ENCODE peak calls at places on chromosomes 6 and 20, in eight cellular contexts. U is OCI-LY7, E is A549, X is A673, V is brain microvascular endothelial cell, O is thyroid gland, M is prostate gland, D is heart left ventricle. Z is an unnamed sample.

GRCh38 chr6:13708679-13709261 is 2.9 kb downstream of the RANBP9 start:
- DNase-seq in U (peak), E (no peak), X (no peak), V (no peak), O (no peak), M (no peak), D (no peak), Z (no peak)

GRCh38 chr6:150195996-150196417 is 53.2 kb downstream of the PPP1R14C start:
- DNase-seq in U (no peak), E (no peak), X (no peak), V (no peak), O (no peak), M (no peak), D (no peak), Z (no peak)

GRCh38 chr6:47698342-47698787 is at the start of gene ADGRF4:
- DNase-seq in U (no peak), E (peak), X (no peak), V (peak), O (no peak), M (peak), D (no peak), Z (no peak)

GRCh38 chr20:58713801-58714339 is 21.3 kb downstream of the NPEPL1 start:
- DNase-seq in U (no peak), E (no peak), X (no peak), V (no peak), O (no peak), M (peak), D (no peak), Z (no peak)

GRCh38 chr6:118931436-118931835 is 3.5 kb downstream of the MCM9 start:
- DNase-seq in U (no peak), E (no peak), X (no peak), V (no peak), O (no peak), M (no peak), D (no peak), Z (no peak)

GRCh38 chr6:155301867-155302266 is 12.4 kb downstream of the TFB1M start:
- DNase-seq in U (no peak), E (no peak), X (peak), V (peak), O (no peak), M (no peak), D (no peak), Z (no peak)

GRCh38 chr6:10800810-10801209 is 37.5 kb downstream of the MAK start:
- DNase-seq in U (no peak), E (peak), X (no peak), V (peak), O (no peak), M (no peak), D (no peak), Z (no peak)

GRCh38 chr20:36106606-36107005 is 47.9 kb upstream of the EPB41L1 start:
- DNase-seq in U (no peak), E (no peak), X (no peak), V (no peak), O (peak), M (no peak), D (no peak), Z (no peak)

GRCh38 chr6:13517116-13517515 is 29.7 kb upstream of the GFOD1 start:
- DNase-seq in U (no peak), E (no peak), X (no peak), V (no peak), O (no peak), M (no peak), D (no peak), Z (no peak)

GRCh38 chr20:32522525-32522774 is 62.7 kb downstream of the NOL4L start:
- DNase-seq in U (no peak), E (no peak), X (no peak), V (no peak), O (no peak), M (no peak), D (no peak), Z (no peak)

GRCh38 chr6:80003841-80004198 is 629 bp upstream of the TTK start:
- DNase-seq in U (no peak), E (no peak), X (no peak), V (no peak), O (peak), M (peak), D (peak), Z (no peak)

GRCh38 chr6:33702345-33702977 is 9.0 kb downstream of the UQCC2 start:
- DNase-seq in U (peak), E (peak), X (peak), V (peak), O (peak), M (no peak), D (no peak), Z (no peak)

GRCh38 chr6:108561742-108562502 is 1.2 kb downstream of the FOXO3 start:
- DNase-seq in U (no peak), E (no peak), X (peak), V (no peak), O (peak), M (peak), D (peak), Z (no peak)

GRCh38 chr6:133017581-133017980 is 203.2 kb downstream of the RPS12 start:
- DNase-seq in U (no peak), E (no peak), X (no peak), V (no peak), O (no peak), M (no peak), D (no peak), Z (no peak)

GRCh38 chr6:9360881-9361280 is 925.5 kb upstream of the SLC35B3 start:
- DNase-seq in U (no peak), E (no peak), X (no peak), V (no peak), O (no peak), M (no peak), D (no peak), Z (no peak)

GRCh38 chr6:123715243-123715863 is 78.6 kb upstream of the TRDN start:
- DNase-seq in U (peak), E (peak), X (no peak), V (no peak), O (no peak), M (peak), D (no peak), Z (no peak)

GRCh38 chr6:157552171-157552747 is 171.3 kb downstream of the ZDHHC14 start:
- DNase-seq in U (no peak), E (no peak), X (no peak), V (no peak), O (no peak), M (no peak), D (no peak), Z (no peak)

GRCh38 chr6:160111812-160112211 is 9.8 kb upstream of the SLC22A1 start:
- DNase-seq in U (no peak), E (no peak), X (no peak), V (no peak), O (no peak), M (no peak), D (no peak), Z (no peak)

GRCh38 chr20:24775966-24776365 is 173.1 kb upstream of the CST7 start:
- DNase-seq in U (no peak), E (no peak), X (no peak), V (no peak), O (no peak), M (no peak), D (no peak), Z (no peak)

GRCh38 chr20:46507760-46508407 is 5.5 kb downstream of the ZNF334 start:
- DNase-seq in U (no peak), E (no peak), X (no peak), V (no peak), O (no peak), M (no peak), D (no peak), Z (no peak)

GRCh38 chr20:25299801-25300200 is 51.9 kb downstream of the PYGB start:
- DNase-seq in U (no peak), E (no peak), X (no peak), V (peak), O (no peak), M (no peak), D (no peak), Z (no peak)

GRCh38 chr6:33073431-33073871 is at the start of gene HLA-DPA1:
- DNase-seq in U (peak), E (peak), X (no peak), V (no peak), O (peak), M (no peak), D (peak), Z (no peak)

GRCh38 chr6:37763413-37763812 is 56.1 kb upstream of the ZFAND3 start:
- DNase-seq in U (no peak), E (no peak), X (no peak), V (no peak), O (no peak), M (no peak), D (no peak), Z (no peak)

GRCh38 chr6:158086706-158087518 is 81.2 kb downstream of the SERAC1 start:
- DNase-seq in U (no peak), E (no peak), X (no peak), V (peak), O (peak), M (no peak), D (peak), Z (no peak)

GRCh38 chr20:45822863-45823262 is 4.2 kb downstream of the TNNC2 start:
- DNase-seq in U (no peak), E (no peak), X (peak), V (no peak), O (peak), M (peak), D (no peak), Z (no peak)

GRCh38 chr6:140393665-140394064 is 1019.2 kb upstream of the CITED2 start:
- DNase-seq in U (no peak), E (no peak), X (peak), V (no peak), O (no peak), M (no peak), D (no peak), Z (no peak)

GRCh38 chr20:2873747-2874041 is 413 bp downstream of the PTPRA start:
- DNase-seq in U (peak), E (no peak), X (peak), V (no peak), O (peak), M (peak), D (peak), Z (no peak)

GRCh38 chr6:7341989-7342742 is 29.2 kb upstream of the SSR1 start:
- DNase-seq in U (no peak), E (no peak), X (peak), V (no peak), O (no peak), M (no peak), D (no peak), Z (no peak)

GRCh38 chr6:85569323-85569722 is 24.3 kb downstream of the SNX14 start:
- DNase-seq in U (no peak), E (no peak), X (peak), V (no peak), O (no peak), M (no peak), D (no peak), Z (no peak)

GRCh38 chr6:64680446-64680845 is 1026.6 kb downstream of the EYS start:
- DNase-seq in U (no peak), E (no peak), X (no peak), V (peak), O (no peak), M (no peak), D (no peak), Z (no peak)
- H3K27ac ChIP-seq in U (no peak), E (no peak), X (no peak), V (peak), O (no peak), M (no peak), D (no peak), Z (no peak)

GRCh38 chr20:18267815-18268214 is 20.5 kb upstream of the ZNF133 start:
- DNase-seq in U (no peak), E (no peak), X (peak), V (no peak), O (no peak), M (no peak), D (no peak), Z (no peak)

GRCh38 chr20:18271160-18271559 is 17.2 kb upstream of the ZNF133 start:
- DNase-seq in U (no peak), E (no peak), X (no peak), V (no peak), O (no peak), M (no peak), D (no peak), Z (no peak)

GRCh38 chr20:18276821-18277220 is 11.5 kb upstream of the ZNF133 start:
- DNase-seq in U (peak), E (peak), X (peak), V (peak), O (peak), M (peak), D (peak), Z (no peak)

GRCh38 chr20:18273738-18274137 is 14.6 kb upstream of the ZNF133 start:
- DNase-seq in U (no peak), E (no peak), X (no peak), V (no peak), O (no peak), M (no peak), D (no peak), Z (no peak)

DNA sequence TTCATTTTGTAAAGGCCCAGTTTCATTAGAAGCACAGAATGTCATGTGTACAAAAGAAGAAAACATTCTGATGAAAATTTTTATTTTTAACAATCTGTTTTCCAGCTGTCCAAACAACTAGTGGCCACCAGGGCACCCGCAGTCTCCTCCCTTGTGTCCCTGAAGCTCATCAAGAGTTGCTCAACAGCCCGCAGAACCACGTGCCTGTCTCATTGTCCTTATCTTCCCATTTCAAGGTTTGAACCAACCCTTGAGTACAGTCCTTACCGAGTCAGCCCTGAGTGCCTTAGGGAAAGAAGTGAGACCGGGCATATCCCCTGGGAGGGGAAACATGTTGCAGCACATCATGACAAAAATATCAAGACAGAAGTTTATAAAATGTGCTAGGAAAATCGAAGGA is 15.9 kb upstream of the ZNF133 start:
- DNase-seq in U (no peak), E (peak), X (peak), V (peak), O (no peak), M (no peak), D (peak), Z (no peak)
- TF ChIP-seq CTCF in U (no peak), E (no peak), X (no peak), V (peak), O (no peak), M (no peak), D (no peak), Z (no peak)

GRCh38 chr20:44034451-44034850 is 119.8 kb downstream of the TOX2 start:
- DNase-seq in U (no peak), E (no peak), X (no peak), V (no peak), O (no peak), M (no peak), D (no peak), Z (no peak)
- H3K4me3 ChIP-seq in U (no peak), E (no peak), X (no peak), V (no peak), O (no peak), M (no peak), D (no peak), Z (no peak)

DNA sequence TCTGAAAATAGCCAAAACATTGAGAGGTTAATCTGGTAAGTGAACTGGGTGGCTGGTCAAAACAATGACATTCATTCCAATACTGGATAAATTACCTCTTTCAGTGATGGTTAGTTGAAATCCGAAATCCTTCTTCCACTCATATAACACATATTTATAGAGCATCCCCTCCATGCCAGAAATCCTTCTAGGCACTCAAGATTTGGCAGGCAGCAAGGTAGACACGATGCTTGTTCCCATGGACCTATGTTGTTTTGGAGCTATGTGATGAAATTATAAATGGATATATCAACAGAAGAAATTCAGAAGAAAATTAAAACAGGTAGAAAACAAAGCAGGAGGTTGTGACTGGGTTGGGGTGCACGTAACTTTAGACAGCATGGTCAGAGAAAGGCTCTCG is 26.3 kb upstream of the SNRPB2 start:
- DNase-seq in U (no peak), E (no peak), X (no peak), V (no peak), O (no peak), M (no peak), D (no peak), Z (no peak)
- H3K27ac ChIP-seq in U (no peak), E (no peak), X (no peak), V (no peak), O (no peak), M (no peak), D (no peak), Z (no peak)

GRCh38 chr6:35090734-35091133 is 50.4 kb downstream of the TCP11 start:
- DNase-seq in U (no peak), E (no peak), X (no peak), V (no peak), O (no peak), M (no peak), D (no peak), Z (no peak)

GRCh38 chr6:35093118-35093445 is 48.1 kb downstream of the TCP11 start:
- DNase-seq in U (no peak), E (no peak), X (no peak), V (no peak), O (no peak), M (no peak), D (no peak), Z (no peak)

GRCh38 chr6:35092362-35093117 is 48.6 kb downstream of the TCP11 start:
- DNase-seq in U (no peak), E (no peak), X (no peak), V (peak), O (no peak), M (no peak), D (no peak), Z (no peak)

GRCh38 chr6:35089935-35090505 is 51.1 kb downstream of the TCP11 start:
- DNase-seq in U (no peak), E (no peak), X (no peak), V (peak), O (no peak), M (no peak), D (no peak), Z (no peak)

GRCh38 chr6:35091353-35092083 is 49.6 kb downstream of the TCP11 start:
- DNase-seq in U (no peak), E (no peak), X (no peak), V (no peak), O (no peak), M (no peak), D (no peak), Z (no peak)
- TF ChIP-seq CTCF in U (no peak), E (no peak), X (no peak), V (no peak), O (no peak), M (no peak), D (no peak), Z (no peak)

GRCh38 chr6:144400321-144400720 is 115.2 kb downstream of the UTRN start:
- DNase-seq in U (no peak), E (no peak), X (no peak), V (no peak), O (no peak), M (no peak), D (no peak), Z (no peak)

GRCh38 chr6:144395014-144395413 is 109.9 kb downstream of the UTRN start:
- DNase-seq in U (no peak), E (no peak), X (no peak), V (no peak), O (no peak), M (no peak), D (no peak), Z (no peak)

GRCh38 chr6:144394209-144394608 is 109.1 kb downstream of the UTRN start:
- DNase-seq in U (no peak), E (no peak), X (no peak), V (peak), O (no peak), M (no peak), D (no peak), Z (no peak)

GRCh38 chr6:144397141-144397540 is 112.0 kb downstream of the UTRN start:
- DNase-seq in U (no peak), E (no peak), X (no peak), V (no peak), O (no peak), M (no peak), D (no peak), Z (no peak)

DNA sequence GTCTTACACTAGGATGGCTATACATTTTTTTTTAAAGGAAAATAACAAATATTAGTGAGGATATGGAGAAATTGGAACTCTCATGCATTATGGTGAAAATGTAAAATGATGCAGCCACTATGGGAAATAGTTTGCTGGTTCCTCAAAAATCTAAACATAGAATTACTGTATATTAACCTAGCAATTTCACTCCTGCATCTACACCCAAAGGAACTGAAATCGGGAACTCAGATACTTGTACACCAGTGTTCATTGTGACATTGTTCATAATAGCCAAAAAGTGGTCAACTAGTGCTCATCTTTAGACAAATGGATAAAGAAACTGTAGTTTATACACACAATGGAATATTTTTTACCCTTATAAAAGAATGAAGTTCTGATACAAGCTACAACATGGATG is 110.7 kb downstream of the UTRN start:
- DNase-seq in U (no peak), E (no peak), X (no peak), V (no peak), O (no peak), M (no peak), D (no peak), Z (no peak)
- H3K4me3 ChIP-seq in U (no peak), E (no peak), X (no peak), V (no peak), O (no peak), M (no peak), D (no peak), Z (no peak)

GRCh38 chr6:106630366-106630765 is 988 bp downstream of the QRSL1 start:
- DNase-seq in U (peak), E (peak), X (no peak), V (no peak), O (no peak), M (no peak), D (no peak), Z (no peak)
- H3K27ac ChIP-seq in U (peak), E (peak), X (peak), V (no peak), O (no peak), M (no peak), D (no peak), Z (no peak)

Z was measured in thoracic aorta.